ENCODE peak calls at places on chromosome 20, in four cellular contexts. D is naive thymus-derived CD4-positive, alpha-beta T cell; B is ascending aorta; V is adrenal gland. J is an unnamed sample. For H3K9me3, the result is how much of the 10 kb centered on the place peaks cover.

GRCh38 chr20:62386383-62387218 is at the start of gene RPS21:
- DNase-seq in V (peak), D (peak), B (peak), J (no peak)

GRCh38 chr20:38126146-38126912 is 38.7 kb downstream of the TGM2 start:
- DNase-seq in B (no peak), D (no peak), V (no peak), J (no peak)

GRCh38 chr20:32485126-32485769 is 99.9 kb downstream of the NOL4L start:
- DNase-seq in D (peak), B (peak), V (peak), J (peak)

GRCh38 chr20:41140226-41141133 is 3.1 kb downstream of the PLCG1 start:
- DNase-seq in D (no peak), V (no peak), B (no peak), J (no peak)

GRCh38 chr20:36435799-36436541 is 105.3 kb upstream of the MYL9 start:
- DNase-seq in V (peak), B (peak), D (peak), J (peak)

GRCh38 chr20:57341657-57342056 is 9.4 kb upstream of the RAE1 start:
- DNase-seq in B (no peak), D (no peak), V (no peak), J (no peak)

GRCh38 chr20:4835244-4836177 is 113.8 kb downstream of the PRND start:
- DNase-seq in V (no peak), B (no peak), D (no peak), J (no peak)

GRCh38 chr20:44803383-44803941 is 6.9 kb downstream of the RIMS4 start:
- DNase-seq in B (no peak), D (no peak), V (no peak), J (no peak)

GRCh38 chr20:46799781-46800180 is 90.3 kb downstream of the SLC2A10 start:
- DNase-seq in B (no peak), D (no peak), V (no peak), J (no peak)

GRCh38 chr20:40640667-40641066 is 48.4 kb downstream of the MAFB start:
- DNase-seq in D (no peak), B (no peak), V (no peak), J (no peak)

GRCh38 chr20:4512891-4513550 is 208.7 kb upstream of the PRND start:
- DNase-seq in V (no peak), B (no peak), D (no peak), J (peak)

GRCh38 chr20:58436868-58437645 is 48.0 kb downstream of the VAPB start:
- DNase-seq in D (no peak), V (no peak), B (no peak), J (no peak)

GRCh38 chr20:48040491-48040890 is 255.2 kb upstream of the SULF2 start:
- DNase-seq in V (no peak), D (no peak), B (no peak), J (no peak)

GRCh38 chr20:32206383-32207210 is 946 bp downstream of the PLAGL2 start:
- DNase-seq in D (no peak), B (no peak), V (no peak), J (no peak)

GRCh38 chr20:13302647-13303425 is 81.8 kb downstream of the ISM1 start:
- DNase-seq in D (peak), B (no peak), V (peak), J (no peak)

GRCh38 chr20:3820901-3821727 is 767 bp downstream of the AP5S1 start:
- DNase-seq in D (no peak), B (no peak), V (no peak), J (no peak)

GRCh38 chr20:46700481-46700880 is 9.0 kb upstream of the SLC2A10 start:
- DNase-seq in B (no peak), V (no peak), D (no peak), J (no peak)

GRCh38 chr20:50590348-50590664 is 80.1 kb downstream of the PTPN1 start:
- DNase-seq in B (no peak), V (peak), D (no peak), J (no peak)

GRCh38 chr20:50589548-50590347 is 79.6 kb downstream of the PTPN1 start:
- DNase-seq in D (no peak), V (no peak), B (no peak), J (no peak)

GRCh38 chr20:50587291-50587961 is 77.2 kb downstream of the PTPN1 start:
- DNase-seq in V (peak), B (no peak), D (no peak), J (no peak)

GRCh38 chr20:50586531-50587232 is 76.5 kb downstream of the PTPN1 start:
- DNase-seq in B (no peak), V (no peak), D (no peak), J (no peak)

DNA sequence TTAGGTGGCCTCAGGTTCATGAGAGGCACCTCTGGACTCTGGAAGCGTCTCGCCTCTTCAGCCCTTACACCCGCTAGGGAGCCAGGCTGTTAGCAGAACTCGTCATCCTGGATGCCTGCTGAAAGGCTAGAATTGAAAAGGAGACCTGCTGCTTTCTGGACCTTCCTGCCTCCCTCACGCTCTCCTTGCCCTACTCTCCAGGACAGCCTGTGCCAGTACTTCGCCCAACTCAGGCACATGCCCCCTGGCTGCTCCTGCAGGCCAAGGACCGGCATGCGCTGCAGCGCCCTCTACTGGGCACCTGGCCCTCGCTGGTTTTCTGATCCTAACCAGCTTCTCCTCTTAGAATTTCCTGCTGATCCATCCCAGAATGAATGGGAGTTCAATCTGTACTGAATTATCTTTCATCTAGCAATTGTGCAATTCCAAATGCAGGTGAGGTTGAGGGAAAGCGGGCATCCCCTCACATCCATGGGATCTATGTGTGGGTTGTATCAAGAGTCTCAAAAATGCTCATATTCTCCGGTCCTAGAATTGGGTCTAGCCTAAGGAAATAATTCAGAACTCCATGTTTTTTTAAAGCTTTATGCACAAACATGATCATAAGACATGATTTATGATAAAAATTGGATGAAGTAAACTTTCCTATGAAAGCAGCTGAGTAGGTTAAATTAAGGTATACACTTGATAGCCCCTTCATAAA is 78.0 kb downstream of the PTPN1 start:
- DNase-seq in V (peak), D (peak), B (no peak), J (no peak)
- H3K4me3 ChIP-seq in V (no peak), D (no peak), B (no peak), J (no peak)

GRCh38 chr20:20709858-20710257 is 2.6 kb downstream of the RALGAPA2 start:
- DNase-seq in D (no peak), B (no peak), V (no peak), J (no peak)
- H3K27ac ChIP-seq in D (no peak), B (no peak), V (no peak), J (no peak)

GRCh38 chr20:55918471-55918870 is 86.8 kb downstream of the CBLN4 start:
- DNase-seq in B (no peak), D (no peak), V (no peak), J (no peak)

DNA sequence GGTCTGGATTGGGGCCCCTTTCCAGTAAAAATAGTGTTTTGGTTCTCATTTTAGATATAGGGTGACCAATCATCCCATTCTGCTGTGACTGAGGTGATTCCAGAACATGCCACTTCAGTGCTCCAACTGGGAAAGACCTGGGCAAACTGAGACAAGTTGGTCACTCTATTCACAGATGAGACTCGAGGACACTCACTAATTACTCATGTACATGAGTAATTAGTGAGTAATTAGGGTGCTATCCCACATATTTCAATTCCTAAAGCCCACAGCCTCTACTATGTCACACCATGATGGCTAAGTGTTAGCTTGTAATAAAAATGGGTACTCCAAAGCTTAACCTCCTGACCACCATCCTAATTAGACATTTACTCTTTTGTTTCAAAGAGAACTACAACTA is 86.0 kb downstream of the CBLN4 start:
- DNase-seq in V (no peak), D (no peak), B (no peak), J (no peak)
- H3K9me3 ChIP-seq in V (under half), D (under half), B (under half), J (under half)

GRCh38 chr20:63653974-63654680 is 903 bp upstream of the STMN3 start:
- DNase-seq in B (no peak), V (no peak), D (no peak), J (no peak)
- H3K4me3 ChIP-seq in B (peak), V (peak), D (peak), J (peak)

GRCh38 chr20:53934421-53935352 is 135.7 kb downstream of the BCAS1 start:
- DNase-seq in V (no peak), D (no peak), B (no peak), J (no peak)
- H3K27ac ChIP-seq in V (peak), D (peak), B (peak), J (peak)

DNA sequence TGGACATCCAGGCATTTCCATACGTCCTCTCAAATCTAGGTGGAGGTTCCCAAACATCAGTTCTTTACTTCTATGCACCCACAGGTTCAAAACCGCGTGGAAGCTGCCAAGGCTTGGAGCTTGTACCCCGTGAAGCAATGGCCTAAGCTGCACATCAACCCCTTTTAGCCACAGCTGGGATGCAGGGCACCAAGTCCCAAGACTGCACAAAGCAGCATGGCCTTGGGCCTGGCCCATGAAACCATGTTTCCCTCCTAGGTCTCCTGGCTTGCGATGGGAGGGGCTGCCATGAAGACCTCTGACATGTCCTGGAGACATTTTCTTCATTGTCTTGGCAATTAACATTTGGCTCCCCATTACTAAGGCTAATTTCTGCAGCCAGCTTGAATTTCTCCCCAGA is 88.9 kb upstream of the CBLN4 start:
- DNase-seq in B (no peak), V (no peak), D (no peak), J (no peak)
- H3K9me3 ChIP-seq in B (under half), V (under half), D (under half), J (under half)